ENCODE peak calls at places on chromosome 11, in six cellular contexts. Y, T, I, K, Z and Q are unnamed samples.

GRCh38 chr11:48063424-48063978 is 83.1 kb downstream of the PTPRJ start:
- DNase-seq in K (no peak), I (no peak), T (no peak), Y (no peak), Z (no peak), Q (no peak)

GRCh38 chr11:17354070-17354924 is 2.7 kb downstream of the NCR3LG1 start:
- DNase-seq in I (peak), Z (no peak), T (peak), Y (peak), K (peak), Q (peak)

GRCh38 chr11:64015935-64016468 is 19.7 kb upstream of the FLRT1 start:
- DNase-seq in Y (no peak), K (no peak), T (no peak), Z (no peak), I (no peak), Q (no peak)

GRCh38 chr11:20353829-20354434 is 9.6 kb upstream of the HTATIP2 start:
- DNase-seq in K (peak), T (peak), I (no peak), Y (peak), Z (no peak), Q (peak)

GRCh38 chr11:118608268-118609214 is 1.1 kb downstream of the PHLDB1 start:
- DNase-seq in K (peak), Y (no peak), I (no peak), T (peak), Z (no peak), Q (peak)

GRCh38 chr11:78662811-78663210 is 88.1 kb upstream of the NARS2 start:
- DNase-seq in Z (no peak), T (no peak), Y (no peak), I (no peak), K (no peak), Q (no peak)

GRCh38 chr11:74330065-74330858 is 18.8 kb upstream of the P4HA3 start:
- DNase-seq in T (no peak), K (no peak), Y (no peak), Z (no peak), I (no peak), Q (no peak)

GRCh38 chr11:19698493-19699292 is 13.9 kb upstream of the NAV2 start:
- DNase-seq in I (no peak), T (no peak), Z (no peak), K (no peak), Y (no peak), Q (no peak)

GRCh38 chr11:78354741-78355705 is 62.6 kb downstream of the GAB2 start:
- DNase-seq in Y (no peak), Z (no peak), I (no peak), K (peak), T (no peak), Q (no peak)

GRCh38 chr11:103491777-103492176 is 382.6 kb downstream of the DYNC2H1 start:
- DNase-seq in I (no peak), T (no peak), Y (no peak), Z (peak), K (no peak), Q (no peak)

GRCh38 chr11:126284829-126285228 is 1.9 kb downstream of the TIRAP start:
- DNase-seq in I (peak), K (no peak), Y (peak), Z (no peak), T (no peak), Q (no peak)

DNA sequence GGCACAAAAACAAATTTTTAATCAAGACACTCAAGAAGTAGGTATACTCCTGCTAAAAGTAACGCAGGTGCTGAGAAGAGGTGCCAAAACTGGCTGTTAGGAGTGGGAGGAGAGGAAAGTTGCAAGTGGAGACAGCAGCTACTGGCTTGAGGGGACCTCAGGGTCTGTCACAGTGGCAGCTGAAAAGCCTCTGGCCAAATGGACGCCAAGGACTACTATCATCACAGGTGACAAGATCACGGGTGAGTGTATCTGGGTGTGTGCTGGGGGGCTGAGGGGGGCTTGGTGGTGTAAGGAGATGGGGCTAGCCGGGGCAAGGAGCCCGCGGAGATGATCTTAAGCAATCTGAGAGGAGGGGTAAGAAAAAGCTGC is 687 bp downstream of the ZNF202 start:
- DNase-seq in Y (no peak), I (no peak), K (no peak), T (no peak), Z (no peak), Q (peak)
- TF ChIP-seq CTCF in Y (no peak), I (no peak), K (no peak), T (no peak), Z (no peak), Q (no peak)

DNA sequence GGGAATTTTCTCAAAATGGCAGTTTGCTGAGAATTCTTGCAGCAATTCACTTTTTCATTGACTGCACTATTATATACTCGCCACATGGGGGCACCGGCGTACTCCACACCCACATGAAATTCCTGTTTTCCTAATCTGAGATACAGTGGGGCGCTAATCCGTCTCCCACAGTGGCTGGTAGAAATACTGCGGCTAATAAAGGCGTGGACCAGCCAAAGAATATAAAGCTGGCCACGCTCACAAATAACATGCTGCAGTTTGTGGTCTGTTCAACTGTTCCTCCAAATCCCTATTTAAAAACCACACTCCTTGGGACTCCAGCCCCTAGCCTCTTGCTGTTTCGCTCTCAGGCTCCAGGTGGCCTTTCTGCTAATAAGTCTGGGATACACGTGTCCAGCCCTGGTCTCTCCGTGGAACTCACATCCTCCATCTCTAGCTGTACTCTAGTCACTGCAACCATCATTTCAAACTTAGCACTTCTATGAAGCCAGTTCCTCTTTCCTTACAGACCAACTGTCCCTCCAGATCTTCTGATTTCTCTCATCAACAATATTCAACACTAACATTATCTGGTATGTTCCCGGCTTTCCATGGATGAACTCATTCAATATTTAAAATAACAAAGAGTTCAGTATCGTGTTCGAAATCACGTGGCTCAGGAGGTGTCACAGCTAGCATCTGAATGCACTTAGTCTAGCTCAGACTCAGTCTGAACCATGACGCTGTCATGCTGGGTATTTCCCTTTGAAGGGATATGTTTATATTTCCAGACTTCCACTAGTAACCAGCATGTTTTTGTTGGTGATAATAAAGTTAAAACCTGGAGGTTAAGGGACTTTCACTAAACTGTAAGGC is 22.0 kb downstream of the TBRG1 start:
- DNase-seq in T (peak), I (no peak), Z (no peak), Y (peak), K (peak), Q (no peak)
- TF ChIP-seq GABPA in T (no peak), I (no peak), Z (no peak), Y (no peak), K (no peak), Q (no peak)

GRCh38 chr11:96088914-96089313 is 165.0 kb upstream of the MTMR2 start:
- DNase-seq in I (no peak), Z (no peak), Y (no peak), T (no peak), K (no peak), Q (no peak)

GRCh38 chr11:96090711-96091110 is 166.8 kb upstream of the MTMR2 start:
- DNase-seq in Y (peak), K (no peak), Z (no peak), T (no peak), I (no peak), Q (no peak)

GRCh38 chr11:96092511-96092910 is 168.6 kb upstream of the MTMR2 start:
- DNase-seq in K (no peak), Z (no peak), T (no peak), I (no peak), Y (no peak), Q (no peak)

GRCh38 chr11:96094156-96094555 is 170.2 kb upstream of the MTMR2 start:
- DNase-seq in Y (no peak), I (no peak), Z (no peak), T (no peak), K (no peak), Q (no peak)

DNA sequence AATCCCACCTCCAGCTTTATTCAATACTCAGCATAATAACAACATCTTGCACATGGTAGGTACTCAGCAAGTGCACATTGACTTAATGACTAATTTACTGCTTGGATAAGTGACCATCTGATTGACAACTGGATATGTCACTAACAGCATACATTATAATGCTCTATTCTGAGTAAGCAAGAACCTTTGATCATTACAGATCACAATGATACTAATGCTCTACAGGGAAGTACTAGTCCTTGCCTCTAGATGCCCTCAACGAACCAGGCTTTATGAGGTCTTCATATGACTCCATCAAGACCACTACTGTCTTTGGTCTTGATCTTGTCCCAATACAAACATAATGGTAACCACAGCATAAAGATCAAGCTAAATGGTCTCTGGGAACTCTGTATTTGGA is 167.6 kb upstream of the MTMR2 start:
- DNase-seq in Z (no peak), K (no peak), I (no peak), Y (peak), T (no peak), Q (peak)
- H3K27ac ChIP-seq in Z (no peak), K (peak), I (no peak), Y (peak), T (no peak), Q (no peak)

DNA sequence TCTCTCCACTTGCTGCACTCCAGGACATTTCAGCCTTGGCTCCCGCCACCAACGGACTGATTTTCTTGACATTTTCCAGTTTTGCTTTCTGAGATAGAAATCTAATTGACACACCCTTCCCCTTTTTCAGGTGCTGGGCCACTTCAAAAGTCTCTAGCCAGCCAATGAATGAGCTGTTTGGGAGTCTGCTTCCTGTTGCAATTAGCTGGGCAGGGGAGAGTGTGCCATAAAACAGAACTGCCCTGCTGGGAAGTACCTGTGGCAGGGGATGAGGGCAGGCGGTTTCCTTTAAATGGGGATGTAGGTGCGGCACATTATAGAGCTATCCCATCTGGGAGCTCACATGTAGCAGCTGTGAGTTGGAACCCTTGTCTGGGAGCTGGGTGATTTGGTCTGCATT is 21.1 kb upstream of the PLET1 start:
- DNase-seq in Z (no peak), Y (no peak), K (no peak), I (no peak), T (no peak), Q (peak)
- TF ChIP-seq CTCF in Z (no peak), Y (no peak), K (no peak), I (no peak), T (no peak), Q (no peak)

GRCh38 chr11:10327254-10327653 is 22.4 kb downstream of the ADM start:
- DNase-seq in Y (no peak), T (peak), I (no peak), Z (no peak), K (no peak), Q (no peak)

GRCh38 chr11:10329356-10329755 is 24.5 kb downstream of the ADM start:
- DNase-seq in Y (no peak), K (no peak), I (no peak), Z (no peak), T (no peak), Q (no peak)

GRCh38 chr11:10326080-10326964 is 21.4 kb downstream of the ADM start:
- DNase-seq in Y (peak), I (no peak), K (no peak), Z (no peak), T (no peak), Q (no peak)

GRCh38 chr11:10329935-10330334 is 25.1 kb downstream of the ADM start:
- DNase-seq in K (no peak), Z (no peak), Y (no peak), I (no peak), T (no peak), Q (no peak)

DNA sequence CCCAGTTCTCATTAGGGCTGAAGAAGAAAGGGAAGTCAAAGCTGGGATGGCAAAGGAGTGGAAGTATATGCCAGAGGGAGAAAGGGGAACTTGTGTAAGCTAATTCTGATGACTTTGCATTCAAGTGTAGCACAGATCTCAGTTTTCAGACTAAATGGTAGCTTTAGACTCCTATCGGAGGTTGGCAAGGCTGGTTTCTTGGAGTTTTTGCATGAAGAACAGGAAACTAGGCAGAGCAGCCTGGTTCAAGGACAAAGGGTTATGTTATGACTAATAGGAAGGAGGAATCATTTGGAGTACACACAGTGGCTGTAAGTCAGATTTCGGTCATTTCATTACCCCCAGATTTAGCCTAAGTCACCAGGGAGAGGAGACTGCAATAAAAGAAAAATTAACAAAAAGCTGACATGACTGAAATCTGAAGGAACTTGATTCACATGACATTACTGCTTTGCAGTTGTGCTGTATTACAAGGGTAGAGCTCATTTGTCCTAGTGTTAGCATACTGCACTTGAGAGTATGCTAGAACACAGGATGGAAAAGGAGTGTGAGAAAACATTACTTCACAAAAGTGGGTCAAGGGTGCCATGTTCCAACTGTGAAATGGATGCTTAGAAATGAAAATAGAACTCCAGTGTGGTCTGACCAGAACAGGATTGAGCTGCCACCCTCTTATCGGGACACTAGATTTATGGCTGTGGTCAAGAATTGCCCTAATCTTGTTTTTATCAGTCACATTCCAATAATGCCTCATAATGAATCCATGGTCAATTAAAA is 23.6 kb downstream of the ADM start:
- DNase-seq in Y (no peak), Z (no peak), I (no peak), K (no peak), T (no peak), Q (peak)
- TF ChIP-seq GABPA in Y (no peak), Z (no peak), I (no peak), K (no peak), T (no peak), Q (no peak)

GRCh38 chr11:61157743-61158142 is 3.5 kb downstream of the VPS37C start:
- DNase-seq in K (no peak), Z (no peak), T (no peak), Y (no peak), I (no peak), Q (no peak)
- H3K27ac ChIP-seq in K (no peak), Z (no peak), T (no peak), Y (no peak), I (no peak), Q (no peak)